ENCODE peak calls at places on chromosomes 13 and 19, in six cellular contexts. One of them, this sample, is unnamed.

GRCh38 chr13:73090116-73090811 is 31.5 kb downstream of the KLF5 start:
- DNase-seq in H54: peak
- DNase-seq in EL: peak
- DNase-seq in GM12892: no peak
- DNase-seq in kidney tubule cell: peak
- DNase-seq in activated CD4-positive, alpha-beta T cell treated with anti-CD3 and anti-CD28 coated beads for 1 hour: no peak
- DNase-seq in this sample: peak

GRCh38 chr19:33906578-33907335 is 110.1 kb downstream of the KCTD15 start:
- DNase-seq in H54: no peak
- DNase-seq in EL: peak
- DNase-seq in GM12892: no peak
- DNase-seq in kidney tubule cell: peak
- DNase-seq in activated CD4-positive, alpha-beta T cell treated with anti-CD3 and anti-CD28 coated beads for 1 hour: no peak
- DNase-seq in this sample: no peak

GRCh38 chr19:8320564-8321066 is 560 bp downstream of the NDUFA7 start:
- DNase-seq in H54: no peak
- DNase-seq in EL: no peak
- DNase-seq in GM12892: no peak
- DNase-seq in kidney tubule cell: peak
- DNase-seq in activated CD4-positive, alpha-beta T cell treated with anti-CD3 and anti-CD28 coated beads for 1 hour: no peak
- DNase-seq in this sample: no peak

GRCh38 chr13:113083402-113084061 is 22.1 kb upstream of the F7 start:
- DNase-seq in H54: peak
- DNase-seq in EL: no peak
- DNase-seq in GM12892: no peak
- DNase-seq in kidney tubule cell: no peak
- DNase-seq in activated CD4-positive, alpha-beta T cell treated with anti-CD3 and anti-CD28 coated beads for 1 hour: no peak
- DNase-seq in this sample: peak

GRCh38 chr13:108266316-108266936 is 3.1 kb upstream of the TNFSF13B start:
- DNase-seq in H54: no peak
- DNase-seq in EL: no peak
- DNase-seq in GM12892: no peak
- DNase-seq in kidney tubule cell: no peak
- DNase-seq in activated CD4-positive, alpha-beta T cell treated with anti-CD3 and anti-CD28 coated beads for 1 hour: no peak
- DNase-seq in this sample: no peak

GRCh38 chr13:34162545-34162936 is 344.6 kb downstream of the RFC3 start:
- DNase-seq in H54: no peak
- DNase-seq in EL: peak
- DNase-seq in GM12892: no peak
- DNase-seq in kidney tubule cell: peak
- DNase-seq in activated CD4-positive, alpha-beta T cell treated with anti-CD3 and anti-CD28 coated beads for 1 hour: no peak
- DNase-seq in this sample: peak

GRCh38 chr13:109954441-109954840 is 168.1 kb upstream of the IRS2 start:
- DNase-seq in H54: no peak
- DNase-seq in EL: no peak
- DNase-seq in GM12892: no peak
- DNase-seq in kidney tubule cell: no peak
- DNase-seq in activated CD4-positive, alpha-beta T cell treated with anti-CD3 and anti-CD28 coated beads for 1 hour: no peak
- DNase-seq in this sample: no peak

GRCh38 chr13:59356607-59357006 is 807.1 kb downstream of the DIAPH3 start:
- DNase-seq in H54: no peak
- DNase-seq in EL: peak
- DNase-seq in GM12892: no peak
- DNase-seq in kidney tubule cell: peak
- DNase-seq in activated CD4-positive, alpha-beta T cell treated with anti-CD3 and anti-CD28 coated beads for 1 hour: no peak
- DNase-seq in this sample: peak

GRCh38 chr13:31051999-31052398 is 109.7 kb downstream of the HSPH1 start:
- DNase-seq in H54: no peak
- DNase-seq in EL: no peak
- DNase-seq in GM12892: no peak
- DNase-seq in kidney tubule cell: no peak
- DNase-seq in activated CD4-positive, alpha-beta T cell treated with anti-CD3 and anti-CD28 coated beads for 1 hour: no peak
- DNase-seq in this sample: no peak

GRCh38 chr19:55255618-55256423 is 3.0 kb downstream of the PPP6R1 start:
- DNase-seq in H54: peak
- DNase-seq in EL: peak
- DNase-seq in GM12892: no peak
- DNase-seq in kidney tubule cell: peak
- DNase-seq in activated CD4-positive, alpha-beta T cell treated with anti-CD3 and anti-CD28 coated beads for 1 hour: peak
- DNase-seq in this sample: peak

GRCh38 chr13:99757756-99758464 is 213.7 kb downstream of the ZIC5 start:
- DNase-seq in H54: no peak
- DNase-seq in EL: no peak
- DNase-seq in GM12892: no peak
- DNase-seq in kidney tubule cell: no peak
- DNase-seq in activated CD4-positive, alpha-beta T cell treated with anti-CD3 and anti-CD28 coated beads for 1 hour: no peak
- DNase-seq in this sample: no peak

GRCh38 chr19:12779162-12779993 is 4.0 kb upstream of the HOOK2 start:
- DNase-seq in H54: no peak
- DNase-seq in EL: peak
- DNase-seq in GM12892: no peak
- DNase-seq in kidney tubule cell: peak
- DNase-seq in activated CD4-positive, alpha-beta T cell treated with anti-CD3 and anti-CD28 coated beads for 1 hour: no peak
- DNase-seq in this sample: peak

GRCh38 chr19:16736709-16737108 is 17.1 kb downstream of the NWD1 start:
- DNase-seq in H54: no peak
- DNase-seq in EL: peak
- DNase-seq in GM12892: no peak
- DNase-seq in kidney tubule cell: no peak
- DNase-seq in activated CD4-positive, alpha-beta T cell treated with anti-CD3 and anti-CD28 coated beads for 1 hour: no peak
- DNase-seq in this sample: no peak

GRCh38 chr13:24717217-24717616 is 37.0 kb downstream of the ATP12A start:
- DNase-seq in H54: no peak
- DNase-seq in EL: no peak
- DNase-seq in GM12892: no peak
- DNase-seq in kidney tubule cell: no peak
- DNase-seq in activated CD4-positive, alpha-beta T cell treated with anti-CD3 and anti-CD28 coated beads for 1 hour: no peak
- DNase-seq in this sample: no peak

GRCh38 chr13:40533072-40533471 is 133.4 kb downstream of the FOXO1 start:
- DNase-seq in H54: no peak
- DNase-seq in EL: no peak
- DNase-seq in GM12892: no peak
- DNase-seq in kidney tubule cell: no peak
- DNase-seq in activated CD4-positive, alpha-beta T cell treated with anti-CD3 and anti-CD28 coated beads for 1 hour: no peak
- DNase-seq in this sample: no peak

GRCh38 chr19:52248256-52248655 is 21.1 kb upstream of the ZNF766 start:
- DNase-seq in H54: peak
- DNase-seq in EL: peak
- DNase-seq in GM12892: no peak
- DNase-seq in kidney tubule cell: peak
- DNase-seq in activated CD4-positive, alpha-beta T cell treated with anti-CD3 and anti-CD28 coated beads for 1 hour: peak
- DNase-seq in this sample: peak